ENCODE peak calls at places on chromosome 13, in four cellular contexts. G is A549, S is K562, A is GM12878. V is an unnamed sample.

GRCh38 chr13:42247883-42248282 is 24.1 kb upstream of the AKAP11 start:
- DNase-seq in A (no peak), G (no peak), S (no peak), V (no peak)

GRCh38 chr13:73991384-73991783 is 142.8 kb downstream of the KLF12 start:
- DNase-seq in A (no peak), S (no peak), G (no peak), V (no peak)

GRCh38 chr13:93079294-93079693 is 147.3 kb upstream of the GPC6 start:
- DNase-seq in A (no peak), S (no peak), G (no peak), V (no peak)

GRCh38 chr13:112967666-112968379 is 1.2 kb upstream of the MCF2L start:
- DNase-seq in S (no peak), G (no peak), A (no peak), V (no peak)

GRCh38 chr13:89375839-89376238 is 1704.7 kb downstream of the SLITRK5 start:
- DNase-seq in A (no peak), S (no peak), G (no peak), V (no peak)

GRCh38 chr13:113836917-113837553 is 26.8 kb downstream of the GAS6 start:
- DNase-seq in A (no peak), S (no peak), G (peak; percentile 38), V (no peak)

GRCh38 chr13:46551410-46552301 is 1.3 kb upstream of the LRCH1 start:
- DNase-seq in G (peak; percentile 51), A (no peak), S (peak; percentile 58), V (peak; percentile 61)

GRCh38 chr13:24187185-24187584 is 26.7 kb downstream of the SPATA13 start:
- DNase-seq in A (no peak), G (no peak), S (no peak), V (no peak)

GRCh38 chr13:89363144-89363543 is 1692.0 kb downstream of the SLITRK5 start:
- DNase-seq in G (no peak), A (no peak), S (no peak), V (no peak)

DNA sequence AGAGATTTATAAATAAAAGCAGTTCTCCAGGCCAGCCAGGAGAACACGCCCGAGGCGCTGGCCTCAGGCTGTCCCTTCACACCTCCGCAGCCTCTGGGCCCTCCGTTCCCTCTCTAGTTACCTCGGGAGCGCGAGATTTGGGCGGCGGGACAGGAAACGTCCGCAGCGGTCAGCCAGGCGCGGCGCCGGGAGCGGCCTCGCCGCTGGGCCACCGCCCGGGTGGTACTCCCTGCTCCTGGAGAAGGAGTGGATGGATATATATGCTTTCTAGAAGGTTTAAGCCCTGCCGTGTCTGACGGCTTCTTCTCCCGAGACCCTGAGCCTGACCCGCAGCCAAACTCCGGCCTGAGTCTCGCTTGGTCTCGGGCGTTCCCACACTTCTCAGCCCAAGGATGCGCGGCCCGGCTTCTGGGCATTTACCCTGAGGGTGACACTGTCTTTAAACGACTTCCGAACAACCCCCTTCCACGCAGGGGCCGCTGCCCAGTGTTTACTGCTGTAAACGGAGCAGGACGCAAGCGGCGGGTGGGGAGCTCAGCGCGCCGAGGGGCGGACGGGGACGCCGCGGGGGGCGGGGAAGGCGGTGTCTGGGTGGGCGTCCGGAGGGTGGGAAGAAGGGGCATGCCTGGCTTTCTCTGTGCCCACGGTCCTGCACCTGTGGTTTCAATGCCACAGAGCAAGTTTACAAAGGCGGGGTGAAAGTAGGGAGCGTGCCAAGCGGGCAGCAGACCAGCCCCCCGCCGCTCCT is 2.0 kb upstream of the ZIC2 start:
- DNase-seq in G (no peak), A (no peak), S (no peak), V (no peak)
- TF ChIP-seq CHD2 in G (peak; percentile 66), A (no peak), S (peak; percentile 64), V (peak; percentile 44)

GRCh38 chr13:37602743-37603381 is 4.3 kb upstream of the POSTN start:
- DNase-seq in S (no peak), A (no peak), G (no peak), V (peak; percentile 5)
- TF ChIP-seq MYC in S (no peak), A (no peak), G (no peak), V (no peak)

GRCh38 chr13:49517461-49517860 is 21.7 kb downstream of the PHF11 start:
- DNase-seq in A (no peak), S (no peak), G (no peak), V (peak; percentile 26)

GRCh38 chr13:49521216-49521615 is 25.5 kb downstream of the PHF11 start:
- DNase-seq in S (no peak), G (no peak), A (no peak), V (no peak)

GRCh38 chr13:49512578-49512977 is 16.8 kb downstream of the PHF11 start:
- DNase-seq in G (no peak), A (no peak), S (no peak), V (no peak)

DNA sequence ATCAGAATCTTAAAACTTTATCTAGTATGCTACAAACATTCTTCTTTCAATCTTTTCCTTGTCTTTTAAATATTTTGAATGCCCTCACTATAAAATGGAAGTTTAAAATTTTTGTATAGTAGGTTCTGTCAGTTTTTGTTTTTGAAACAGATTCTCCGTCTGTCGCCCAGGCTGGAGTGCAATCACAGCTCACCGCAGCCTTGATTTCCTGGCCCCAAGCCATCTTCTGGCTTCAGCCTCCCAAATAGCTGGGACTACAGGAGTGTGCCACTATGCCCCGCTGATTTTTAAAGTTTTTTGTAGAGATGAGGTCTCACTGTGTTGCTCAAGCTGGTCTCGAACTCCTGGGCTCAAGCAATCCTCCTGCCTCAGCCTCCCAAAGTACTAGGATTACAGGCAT is 20.7 kb downstream of the PHF11 start:
- DNase-seq in G (no peak), S (no peak), A (no peak), V (no peak)
- TF ChIP-seq CHD2 in G (no peak), S (no peak), A (no peak), V (no peak)

DNA sequence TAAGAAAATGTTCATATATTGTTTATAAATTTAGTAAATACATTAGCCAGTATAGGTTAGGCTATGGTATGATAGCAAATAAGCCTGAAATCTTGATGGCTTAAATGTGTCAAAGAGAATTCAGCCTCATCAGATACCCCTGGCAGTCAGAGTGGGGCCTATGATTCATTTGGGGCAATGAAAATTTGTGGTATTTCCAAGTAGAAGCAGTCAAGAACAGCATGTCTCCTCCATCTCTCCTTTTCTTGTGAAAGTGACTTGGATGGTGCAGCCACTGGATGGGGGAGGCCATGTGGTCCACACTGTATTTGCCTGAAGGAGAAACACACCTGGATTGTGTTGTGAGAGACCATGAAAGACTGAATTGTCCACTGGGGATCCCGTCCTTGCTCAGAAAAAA is 82.7 kb downstream of the DLEU7 start:
- DNase-seq in G (no peak), A (no peak), S (no peak), V (no peak)
- TF ChIP-seq MYC in G (no peak), A (no peak), S (no peak), V (no peak)

DNA sequence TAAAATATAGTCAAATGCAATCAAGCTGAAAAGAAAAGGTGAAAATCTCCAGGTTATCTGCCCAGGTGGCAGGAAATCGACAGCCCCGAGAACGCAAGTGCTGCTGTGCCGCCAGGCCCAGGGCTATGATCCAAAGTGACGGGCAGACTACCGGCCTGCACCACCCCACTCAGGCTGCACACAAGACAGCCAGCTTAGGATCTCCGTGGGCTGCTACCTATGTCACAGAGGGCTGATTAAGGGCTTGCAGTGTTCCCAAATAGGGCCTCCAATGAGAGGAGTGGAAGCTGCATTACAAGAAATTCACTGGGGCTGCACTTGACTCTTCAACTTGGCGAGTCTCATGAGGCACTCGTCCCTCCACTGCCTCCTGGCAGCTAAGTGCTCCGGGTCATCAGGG is 121.8 kb downstream of the CRYL1 start:
- DNase-seq in S (no peak), A (no peak), G (no peak), V (no peak)
- TF ChIP-seq CHD2 in S (no peak), A (no peak), G (no peak), V (no peak)

GRCh38 chr13:64746845-64747244 is 2483.3 kb downstream of the PCDH9 start:
- DNase-seq in G (no peak), S (no peak), A (no peak), V (no peak)
- TF ChIP-seq MYC in G (no peak), S (no peak), A (no peak), V (no peak)

V was measured in HepG2.